ENCODE peak calls at places on chromosomes 16 and 17, in eight cellular contexts. C, V, N, R, W, Q, O and Y are unnamed samples.

GRCh38 chr16:2271848-2272461 is 4.0 kb upstream of the RNPS1 start:
- DNase-seq in V (no peak), N (no peak), C (no peak), W (no peak), Q (no peak), R (no peak), O (no peak), Y (no peak)

GRCh38 chr17:1890758-1891450 is 61.1 kb downstream of the RPA1 start:
- DNase-seq in R (no peak), C (no peak), N (no peak), O (no peak), W (no peak), V (no peak), Q (no peak), Y (no peak)

GRCh38 chr17:61065263-61065773 is 334.3 kb upstream of the TBX2 start:
- DNase-seq in Q (peak), R (no peak), C (peak), O (peak), V (peak), N (peak), W (no peak), Y (no peak)

GRCh38 chr17:50538549-50539410 is 6.2 kb downstream of the EPN3 start:
- DNase-seq in W (no peak), V (no peak), O (no peak), N (no peak), Q (no peak), R (no peak), C (no peak), Y (no peak)

GRCh38 chr17:9837551-9838471 is 12.1 kb downstream of the GLP2R start:
- DNase-seq in V (peak), O (no peak), C (no peak), W (no peak), Q (peak), N (peak), R (no peak), Y (no peak)

GRCh38 chr17:17698869-17699351 is 17.7 kb downstream of the RAI1 start:
- DNase-seq in C (no peak), N (peak), O (peak), V (peak), R (no peak), W (no peak), Q (no peak), Y (no peak)

GRCh38 chr16:27238016-27238587 is 30.5 kb downstream of the NSMCE1 start:
- DNase-seq in C (no peak), N (no peak), W (no peak), O (no peak), R (no peak), V (no peak), Q (no peak), Y (no peak)

GRCh38 chr17:9057310-9057709 is 36.0 kb downstream of the NTN1 start:
- DNase-seq in Q (no peak), O (no peak), N (no peak), C (no peak), W (no peak), R (no peak), V (no peak), Y (no peak)

GRCh38 chr17:60128171-60128859 is 21.5 kb upstream of the CA4 start:
- DNase-seq in Q (no peak), R (no peak), C (no peak), V (no peak), O (no peak), W (no peak), N (no peak), Y (no peak)

GRCh38 chr16:88345943-88346560 is 36.7 kb upstream of the ZNF469 start:
- DNase-seq in Q (no peak), O (no peak), R (no peak), C (no peak), W (no peak), V (no peak), N (no peak), Y (no peak)

GRCh38 chr16:87435399-87436224 is 43.5 kb downstream of the MAP1LC3B start:
- DNase-seq in C (peak), V (peak), O (no peak), Q (no peak), W (no peak), R (no peak), N (peak), Y (no peak)

GRCh38 chr17:78993981-78994671 is 14.4 kb upstream of the LGALS3BP start:
- DNase-seq in N (no peak), V (no peak), R (no peak), W (no peak), C (no peak), O (no peak), Q (no peak), Y (no peak)

GRCh38 chr16:70612931-70613330 is 33.4 kb upstream of the IL34 start:
- DNase-seq in N (no peak), V (peak), C (no peak), W (no peak), O (no peak), Q (no peak), R (no peak), Y (no peak)

GRCh38 chr17:30212750-30213149 is 22.7 kb downstream of the SLC6A4 start:
- DNase-seq in Q (no peak), O (no peak), N (no peak), W (no peak), C (no peak), R (no peak), V (no peak), Y (no peak)

GRCh38 chr17:12545877-12546513 is 119.7 kb upstream of the MYOCD start:
- DNase-seq in Q (peak), N (peak), W (no peak), C (peak), O (peak), V (peak), R (no peak), Y (no peak)

GRCh38 chr16:2205967-2206313 is 686 bp downstream of the MLST8 start:
- DNase-seq in O (no peak), Q (no peak), C (no peak), V (no peak), N (no peak), R (no peak), W (no peak), Y (no peak)

GRCh38 chr17:40686192-40686591 is 17.4 kb downstream of the KRT24 start:
- DNase-seq in C (no peak), V (no peak), W (no peak), O (no peak), R (no peak), Q (no peak), N (no peak), Y (no peak)

GRCh38 chr16:63363738-63364137 is 1327.5 kb upstream of the CDH8 start:
- DNase-seq in R (no peak), N (no peak), O (no peak), V (no peak), Q (peak), W (no peak), C (no peak), Y (no peak)

GRCh38 chr17:17134952-17135340 is 71.2 kb downstream of the PLD6 start:
- DNase-seq in N (no peak), W (no peak), O (no peak), R (no peak), C (no peak), Q (no peak), V (no peak), Y (no peak)

GRCh38 chr17:6910987-6911603 is 79.6 kb upstream of the TEKT1 start:
- DNase-seq in R (no peak), C (no peak), V (peak), N (peak), W (no peak), O (peak), Q (peak), Y (no peak)

GRCh38 chr17:1315891-1316403 is 36.5 kb downstream of the TRARG1 start:
- DNase-seq in R (no peak), C (no peak), N (no peak), Q (no peak), W (no peak), V (no peak), O (no peak), Y (peak)

GRCh38 chr17:76473541-76473985 is 6.2 kb downstream of the AANAT start:
- DNase-seq in W (no peak), O (peak), C (no peak), N (peak), Q (no peak), R (no peak), V (no peak), Y (no peak)

GRCh38 chr17:79089720-79090502 is 15.3 kb downstream of the ENGASE start:
- DNase-seq in C (no peak), O (no peak), Q (no peak), V (no peak), N (no peak), R (no peak), W (no peak), Y (no peak)

GRCh38 chr16:10558305-10558704 is 22.1 kb downstream of the EMP2 start:
- DNase-seq in Q (no peak), N (no peak), V (no peak), W (no peak), C (no peak), R (no peak), O (no peak), Y (peak)

GRCh38 chr17:79667746-79668145 is 56.9 kb upstream of the RBFOX3 start:
- DNase-seq in Q (no peak), O (no peak), C (no peak), R (no peak), W (no peak), N (no peak), V (no peak), Y (no peak)

GRCh38 chr16:86010680-86011141 is 111.7 kb downstream of the IRF8 start:
- DNase-seq in N (no peak), C (no peak), O (no peak), R (no peak), W (no peak), V (no peak), Q (no peak), Y (no peak)

GRCh38 chr16:71675380-71675779 is 49.1 kb downstream of the PHLPP2 start:
- DNase-seq in Q (no peak), C (no peak), V (no peak), N (no peak), O (no peak), R (no peak), W (no peak), Y (no peak)

GRCh38 chr17:54848368-54848987 is 52.2 kb upstream of the TOM1L1 start:
- DNase-seq in W (no peak), R (no peak), V (no peak), C (no peak), N (no peak), Q (no peak), O (no peak), Y (no peak)

GRCh38 chr16:58418601-58419000 is 26.3 kb downstream of the GINS3 start:
- DNase-seq in C (no peak), V (peak), R (no peak), O (no peak), N (peak), W (no peak), Q (no peak), Y (no peak)

GRCh38 chr16:30184430-30185140 is 1.2 kb downstream of the CORO1A start:
- DNase-seq in V (no peak), C (no peak), R (no peak), O (no peak), Q (no peak), N (no peak), W (peak), Y (no peak)

GRCh38 chr17:57810740-57811632 is 38.9 kb downstream of the MRPS23 start:
- DNase-seq in V (peak), N (peak), O (no peak), Q (no peak), C (no peak), R (no peak), W (no peak), Y (no peak)

GRCh38 chr16:7268182-7268581 is 64.5 kb upstream of the RBFOX1 start:
- DNase-seq in V (no peak), C (no peak), Q (peak), R (no peak), N (no peak), W (no peak), O (peak), Y (no peak)

GRCh38 chr16:67432491-67432890 is 1.6 kb downstream of the HSD11B2 start:
- DNase-seq in Q (no peak), W (no peak), N (no peak), C (no peak), O (no peak), R (no peak), V (no peak), Y (no peak)

GRCh38 chr16:54431041-54431996 is 144.7 kb upstream of the IRX3 start:
- DNase-seq in W (no peak), C (peak), Q (no peak), V (no peak), O (no peak), R (no peak), N (peak), Y (no peak)

GRCh38 chr17:65527857-65528591 is 33.4 kb downstream of the AXIN2 start:
- DNase-seq in C (no peak), Q (no peak), V (no peak), W (no peak), R (no peak), N (no peak), O (no peak), Y (no peak)

GRCh38 chr16:71645450-71645849 is 19.5 kb downstream of the MARVELD3 start:
- DNase-seq in W (no peak), R (no peak), Q (peak), V (peak), C (no peak), O (peak), N (peak), Y (no peak)

GRCh38 chr17:26792486-26792885 is 501.4 kb upstream of the WSB1 start:
- DNase-seq in N (peak), O (no peak), R (no peak), Q (no peak), W (no peak), V (peak), C (no peak), Y (no peak)

GRCh38 chr16:4435668-4436067 is 10.0 kb downstream of the DNAJA3 start:
- DNase-seq in O (no peak), W (no peak), N (peak), V (no peak), Q (no peak), C (no peak), R (no peak), Y (no peak)